ENCODE peak calls at places on chromosomes 6 and 20, in seven cellular contexts. N is spleen, M is activated T-cell treated with anti-CD3 and anti-CD28 coated beads for 4 hours, K is fibroblast of mammary gland, Q is left ventricle myocardium inferior, J is T-helper 1 cell, I is cardiac fibroblast. P is an unnamed sample.

GRCh38 chr6:69179681-69180080 is 544.6 kb downstream of the ADGRB3 start:
- DNase-seq in M (no peak), J (no peak), I (peak; percentile 9), N (no peak), Q (no peak), K (no peak), P (no peak)

GRCh38 chr6:116370328-116370716 is 425 bp upstream of the DSE start:
- DNase-seq in I (no peak), J (no peak), M (no peak), K (no peak), Q (no peak), N (no peak), P (no peak)

GRCh38 chr6:168715643-168716481 is 274.9 kb downstream of the SMOC2 start:
- DNase-seq in N (no peak), K (no peak), I (no peak), J (no peak), M (no peak), Q (no peak), P (no peak)

GRCh38 chr20:63712191-63712590 is 4.4 kb downstream of the ZGPAT start:
- DNase-seq in M (no peak), I (no peak), K (no peak), N (no peak), J (no peak), Q (no peak), P (no peak)

GRCh38 chr20:21702553-21703467 is 2.7 kb upstream of the PAX1 start:
- DNase-seq in K (peak; percentile 35), Q (peak; percentile 43), J (no peak), M (no peak), I (peak; percentile 43), N (peak; percentile 66), P (no peak)

GRCh38 chr20:22924949-22925612 is 110.0 kb upstream of the SSTR4 start:
- DNase-seq in Q (no peak), M (no peak), N (no peak), J (no peak), K (no peak), I (no peak), P (no peak)

GRCh38 chr20:11108102-11108842 is 434.5 kb upstream of the JAG1 start:
- DNase-seq in I (peak; percentile 64), N (no peak), Q (peak; percentile 26), K (peak; percentile 22), M (no peak), J (no peak), P (no peak)

GRCh38 chr6:105193647-105194046 is 13.8 kb upstream of the POPDC3 start:
- DNase-seq in J (no peak), K (peak; percentile 93), Q (no peak), I (peak; percentile 57), N (no peak), M (no peak), P (no peak)

GRCh38 chr20:57957397-57958049 is 247.7 kb upstream of the PMEPA1 start:
- DNase-seq in Q (no peak), I (no peak), N (no peak), M (no peak), J (no peak), K (no peak), P (no peak)

GRCh38 chr20:25324412-25324811 is 66.2 kb downstream of the ABHD12 start:
- DNase-seq in J (no peak), N (no peak), Q (no peak), M (no peak), I (no peak), K (no peak), P (no peak)

GRCh38 chr20:10622657-10623418 is 51.0 kb downstream of the JAG1 start:
- DNase-seq in N (no peak), M (no peak), I (peak; percentile 77), J (no peak), Q (peak; percentile 34), K (peak; percentile 83), P (no peak)

GRCh38 chr6:53517021-53517420 is 27.9 kb downstream of the GCLC start:
- DNase-seq in M (no peak), J (no peak), N (no peak), K (peak; percentile 39), I (peak; percentile 28), Q (no peak), P (no peak)

GRCh38 chr20:12358006-12358654 is 440.4 kb downstream of the BTBD3 start:
- DNase-seq in Q (no peak), N (no peak), J (no peak), I (peak; percentile 18), K (peak; percentile 15), M (no peak), P (no peak)

GRCh38 chr6:73854998-73855718 is 159.2 kb downstream of the CD109 start:
- DNase-seq in M (no peak), K (peak; percentile 77), Q (no peak), J (peak; percentile 19), N (no peak), I (peak; percentile 87), P (no peak)

GRCh38 chr6:104322849-104323248 is 536.9 kb downstream of the HACE1 start:
- DNase-seq in N (no peak), K (no peak), J (no peak), Q (no peak), M (no peak), I (no peak), P (no peak)

GRCh38 chr20:2738734-2739398 is 46.3 kb downstream of the EBF4 start:
- DNase-seq in M (no peak), J (no peak), I (no peak), Q (no peak), K (no peak), N (no peak), P (no peak)

GRCh38 chr6:140542858-140543257 is 1168.4 kb upstream of the CITED2 start:
- DNase-seq in K (no peak), M (no peak), J (no peak), I (no peak), Q (no peak), N (no peak), P (no peak)

GRCh38 chr6:143647191-143647590 is 30.6 kb upstream of the PHACTR2 start:
- DNase-seq in J (no peak), I (no peak), M (no peak), N (no peak), K (no peak), Q (no peak), P (no peak)

GRCh38 chr20:14581731-14582130 is 244.3 kb upstream of the FLRT3 start:
- DNase-seq in Q (no peak), M (no peak), J (no peak), I (no peak), N (no peak), K (no peak), P (no peak)

GRCh38 chr6:117270121-117270959 is 5.0 kb downstream of the VGLL2 start:
- DNase-seq in M (no peak), K (peak; percentile 17), Q (no peak), I (peak; percentile 17), J (no peak), N (peak; percentile 67), P (no peak)

P was measured in effector CD8-positive, alpha-beta T cell.